ENCODE peak calls at places on chromosomes 13 and 19, in five cellular contexts. A, E, B, Z and G are unnamed samples.

GRCh38 chr19:1106841-1107654 is 3.3 kb downstream of the GPX4 start:
- DNase-seq in A (no peak), E (no peak), B (no peak), Z (no peak), G (no peak)

GRCh38 chr13:114204894-114205293 is 25.8 kb downstream of the CFAP97D2 start:
- DNase-seq in A (no peak), E (no peak), B (no peak), Z (no peak), G (no peak)

GRCh38 chr13:108428691-108429090 is 159.2 kb downstream of the TNFSF13B start:
- DNase-seq in A (no peak), E (no peak), B (no peak), Z (no peak), G (no peak)

GRCh38 chr19:46634045-46634655 is 1.9 kb downstream of the GNG8 start:
- DNase-seq in A (peak), E (no peak), B (peak), Z (peak), G (peak)

GRCh38 chr19:41904118-41904870 is 21.3 kb downstream of the ARHGEF1 start:
- DNase-seq in A (no peak), E (no peak), B (no peak), Z (no peak), G (no peak)

GRCh38 chr13:73189365-73189764 is 130.6 kb downstream of the KLF5 start:
- DNase-seq in A (no peak), E (no peak), B (no peak), Z (no peak), G (no peak)

GRCh38 chr13:49669735-49670309 is 21.5 kb downstream of the EBPL start:
- DNase-seq in A (peak), E (peak), B (no peak), Z (no peak), G (peak)

GRCh38 chr13:80069374-80069773 is 271.6 kb downstream of the SPRY2 start:
- DNase-seq in A (no peak), E (no peak), B (no peak), Z (no peak), G (no peak)

GRCh38 chr13:71210861-71211260 is 656.1 kb downstream of the DACH1 start:
- DNase-seq in A (no peak), E (no peak), B (no peak), Z (no peak), G (no peak)

GRCh38 chr19:51621178-51621577 is 9.0 kb downstream of the SIGLEC5 start:
- DNase-seq in A (no peak), E (no peak), B (no peak), Z (no peak), G (no peak)

GRCh38 chr19:13209797-13210775 is 59.9 kb downstream of the IER2 start:
- DNase-seq in A (no peak), E (no peak), B (no peak), Z (no peak), G (no peak)

GRCh38 chr19:20171285-20171684 is 4.3 kb downstream of the ZNF486 start:
- DNase-seq in A (no peak), E (no peak), B (no peak), Z (no peak), G (no peak)

GRCh38 chr19:49212302-49212701 is 54.7 kb downstream of the TRPM4 start:
- DNase-seq in A (no peak), E (peak), B (no peak), Z (no peak), G (peak)

GRCh38 chr19:50794778-50795664 is 4.8 kb downstream of the ACP4 start:
- DNase-seq in A (no peak), E (no peak), B (peak), Z (no peak), G (peak)

GRCh38 chr13:75825161-75825560 is 189.0 kb downstream of the LMO7 start:
- DNase-seq in A (no peak), E (no peak), B (no peak), Z (no peak), G (no peak)

GRCh38 chr19:4891066-4891465 is 11.6 kb downstream of the ARRDC5 start:
- DNase-seq in A (no peak), E (no peak), B (no peak), Z (no peak), G (no peak)

GRCh38 chr13:33125821-33126570 is 109.8 kb downstream of the KL start:
- DNase-seq in A (peak), E (peak), B (no peak), Z (no peak), G (peak)

GRCh38 chr19:44848036-44848804 is 2.1 kb downstream of the NECTIN2 start:
- DNase-seq in A (peak), E (no peak), B (peak), Z (no peak), G (peak)

GRCh38 chr13:91296011-91296410 is 51.5 kb upstream of the MIR17HG start:
- DNase-seq in A (no peak), E (no peak), B (no peak), Z (no peak), G (no peak)

GRCh38 chr19:46659151-46660007 is 1.6 kb downstream of the DACT3 start:
- DNase-seq in A (peak), E (no peak), B (no peak), Z (no peak), G (peak)

GRCh38 chr13:44853641-44854040 is 135.6 kb downstream of the NUFIP1 start:
- DNase-seq in A (no peak), E (no peak), B (no peak), Z (no peak), G (no peak)

GRCh38 chr13:107864543-107865460 is 350.5 kb downstream of the LIG4 start:
- DNase-seq in A (peak), E (peak), B (no peak), Z (no peak), G (no peak)

GRCh38 chr13:113636266-113636963 is 21.6 kb downstream of the ATP4B start:
- DNase-seq in A (no peak), E (no peak), B (no peak), Z (no peak), G (peak)

GRCh38 chr19:58366576-58367430 is 4.3 kb upstream of the ZNF497 start:
- DNase-seq in A (no peak), E (no peak), B (no peak), Z (no peak), G (no peak)

GRCh38 chr13:41071775-41072174 is 10.5 kb downstream of the WBP4 start:
- DNase-seq in A (no peak), E (no peak), B (no peak), Z (no peak), G (no peak)

GRCh38 chr13:103299079-103299478 is 232.9 kb upstream of the SLC10A2 start:
- DNase-seq in A (no peak), E (no peak), B (no peak), Z (no peak), G (peak)

GRCh38 chr13:62653371-62653770 is 1237.7 kb upstream of the PCDH20 start:
- DNase-seq in A (no peak), E (no peak), B (no peak), Z (no peak), G (no peak)

GRCh38 chr13:73273737-73274136 is 214.9 kb downstream of the KLF5 start:
- DNase-seq in A (peak), E (no peak), B (no peak), Z (no peak), G (no peak)

GRCh38 chr13:43687038-43687437 is 99.7 kb downstream of the ENOX1 start:
- DNase-seq in A (no peak), E (no peak), B (no peak), Z (no peak), G (no peak)

GRCh38 chr19:1663854-1664253 is 11.4 kb upstream of the TCF3 start:
- DNase-seq in A (no peak), E (no peak), B (no peak), Z (no peak), G (no peak)

GRCh38 chr19:4742717-4743646 is 19.3 kb upstream of the DPP9 start:
- DNase-seq in A (no peak), E (no peak), B (no peak), Z (no peak), G (peak)

GRCh38 chr13:52319876-52320275 is 86.1 kb downstream of the THSD1 start:
- DNase-seq in A (no peak), E (no peak), B (no peak), Z (no peak), G (no peak)

GRCh38 chr19:3609779-3610719 is 3.4 kb upstream of the TBXA2R start:
- DNase-seq in A (no peak), E (no peak), B (no peak), Z (no peak), G (no peak)

GRCh38 chr19:3536429-3537100 is 2.4 kb upstream of the TEKTIP1 start:
- DNase-seq in A (no peak), E (no peak), B (no peak), Z (no peak), G (peak)

GRCh38 chr19:19276386-19276785 is 3.3 kb upstream of the TM6SF2 start:
- DNase-seq in A (peak), E (no peak), B (no peak), Z (no peak), G (no peak)

GRCh38 chr19:33282036-33282686 is 20.2 kb downstream of the CEBPA start:
- DNase-seq in A (no peak), E (no peak), B (no peak), Z (no peak), G (no peak)

GRCh38 chr19:20325151-20325550 is 158.1 kb downstream of the ZNF486 start:
- DNase-seq in A (no peak), E (no peak), B (no peak), Z (no peak), G (no peak)

GRCh38 chr13:48647625-48648024 is 6.1 kb upstream of the CYSLTR2 start:
- DNase-seq in A (no peak), E (no peak), B (no peak), Z (no peak), G (no peak)

GRCh38 chr13:41268764-41269163 is 5.4 kb upstream of the MTRF1 start:
- DNase-seq in A (no peak), E (peak), B (no peak), Z (no peak), G (peak)